ENCODE peak calls at places on chromosome 13, in eight cellular contexts. E is brain microvascular endothelial cell; H is tibial artery; Z is aorta; R is CD8-positive, alpha-beta T cell; I is upper lobe of left lung; S is PC-9; A is psoas muscle. Y is an unnamed sample.

GRCh38 chr13:95155504-95155903 is 145.7 kb downstream of the ABCC4 start:
- DNase-seq in E (no peak), H (no peak), Z (no peak), R (no peak), I (no peak), S (no peak), A (no peak), Y (no peak)

GRCh38 chr13:39244561-39245230 is 206.4 kb downstream of the NHLRC3 start:
- DNase-seq in E (no peak), H (no peak), Z (no peak), R (no peak), I (no peak), S (no peak), A (no peak), Y (no peak)

GRCh38 chr13:44930907-44931676 is 58.2 kb downstream of the NUFIP1 start:
- DNase-seq in E (peak), H (no peak), Z (no peak), R (no peak), I (no peak), S (peak), A (no peak), Y (no peak)

GRCh38 chr13:28885191-28885590 is 65.1 kb downstream of the MTUS2 start:
- DNase-seq in E (no peak), H (no peak), Z (no peak), R (no peak), I (no peak), S (no peak), A (no peak), Y (no peak)

GRCh38 chr13:39499580-39499979 is 103.4 kb downstream of the LHFPL6 start:
- DNase-seq in E (no peak), H (no peak), Z (no peak), R (no peak), I (no peak), S (no peak), A (no peak), Y (no peak)

GRCh38 chr13:64130170-64130569 is 2714.5 kb upstream of the PCDH20 start:
- DNase-seq in E (no peak), H (no peak), Z (peak), R (no peak), I (no peak), S (no peak), A (no peak), Y (no peak)

GRCh38 chr13:32285633-32285965 is 29.6 kb downstream of the ZAR1L start:
- DNase-seq in E (peak), H (no peak), Z (no peak), R (no peak), I (no peak), S (no peak), A (no peak), Y (no peak)

GRCh38 chr13:30847697-30848307 is 58.3 kb upstream of the MEDAG start:
- DNase-seq in E (peak), H (peak), Z (no peak), R (no peak), I (no peak), S (no peak), A (no peak), Y (no peak)

GRCh38 chr13:66585669-66586203 is 644.4 kb downstream of the PCDH9 start:
- DNase-seq in E (no peak), H (no peak), Z (no peak), R (no peak), I (no peak), S (no peak), A (no peak), Y (no peak)

GRCh38 chr13:80463673-80464352 is 122.9 kb upstream of the SPRY2 start:
- DNase-seq in E (no peak), H (no peak), Z (no peak), R (no peak), I (no peak), S (peak), A (no peak), Y (no peak)

GRCh38 chr13:93455881-93456280 is 229.3 kb downstream of the GPC6 start:
- DNase-seq in E (no peak), H (no peak), Z (no peak), R (no peak), I (no peak), S (no peak), A (no peak), Y (no peak)

GRCh38 chr13:81872581-81872980 is 1531.7 kb upstream of the SPRY2 start:
- DNase-seq in E (no peak), H (no peak), Z (no peak), R (no peak), I (no peak), S (peak), A (no peak), Y (no peak)

GRCh38 chr13:26061947-26062346 is 10.1 kb upstream of the SHISA2 start:
- DNase-seq in E (peak), H (no peak), Z (no peak), R (no peak), I (no peak), S (no peak), A (no peak), Y (no peak)

GRCh38 chr13:20689291-20689690 is 14.2 kb upstream of the IL17D start:
- DNase-seq in E (no peak), H (no peak), Z (no peak), R (no peak), I (no peak), S (no peak), A (no peak), Y (no peak)

GRCh38 chr13:41416276-41416675 is 41.1 kb upstream of the RGCC start:
- DNase-seq in E (no peak), H (no peak), Z (no peak), R (no peak), I (no peak), S (no peak), A (no peak), Y (no peak)

GRCh38 chr13:98542568-98543379 is 34.1 kb downstream of the STK24 start:
- DNase-seq in E (no peak), H (peak), Z (no peak), R (peak), I (no peak), S (no peak), A (no peak), Y (peak)

GRCh38 chr13:100584901-100585300 is 3.7 kb downstream of the GGACT start:
- DNase-seq in E (no peak), H (no peak), Z (no peak), R (no peak), I (no peak), S (no peak), A (no peak), Y (no peak)

GRCh38 chr13:84641491-84641890 is 759.2 kb upstream of the SLITRK1 start:
- DNase-seq in E (peak), H (no peak), Z (no peak), R (no peak), I (no peak), S (no peak), A (no peak), Y (no peak)

GRCh38 chr13:48165727-48166126 is 67.3 kb upstream of the ITM2B start:
- DNase-seq in E (no peak), H (no peak), Z (no peak), R (no peak), I (no peak), S (no peak), A (no peak), Y (no peak)

GRCh38 chr13:44045179-44045562 is 165.5 kb downstream of the LACC1 start:
- DNase-seq in E (no peak), H (no peak), Z (no peak), R (no peak), I (no peak), S (no peak), A (no peak), Y (no peak)

GRCh38 chr13:57250472-57250871 is 83.5 kb downstream of the PRR20E start:
- DNase-seq in E (no peak), H (no peak), Z (no peak), R (no peak), I (no peak), S (no peak), A (no peak), Y (no peak)

GRCh38 chr13:35874704-35875103 is 256.5 kb downstream of the DCLK1 start:
- DNase-seq in E (no peak), H (no peak), Z (no peak), R (no peak), I (no peak), S (no peak), A (peak), Y (no peak)
- H3K27ac ChIP-seq in E (no peak), H (no peak), Z (no peak), R (no peak), I (no peak), S (no peak), A (no peak), Y (no peak)

DNA sequence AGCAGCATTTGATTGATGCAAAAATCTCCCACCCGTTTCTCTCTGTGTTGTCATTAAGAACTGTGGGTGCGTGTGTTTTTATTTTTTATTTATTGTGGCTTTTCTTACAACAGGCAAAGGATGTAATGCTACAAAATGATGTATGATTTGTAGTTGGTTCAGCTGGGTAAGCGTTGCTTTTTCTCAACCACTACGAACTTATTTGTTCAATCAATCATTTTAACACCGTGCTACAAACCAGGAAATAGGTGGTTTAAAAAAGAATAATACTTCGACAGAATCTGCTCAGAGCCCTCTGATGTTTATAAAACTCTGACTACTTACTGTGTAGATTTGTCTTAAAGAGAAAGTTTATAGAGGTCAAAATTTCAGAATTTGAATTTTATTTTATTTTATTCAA is 41.4 kb upstream of the RFC3 start:
- DNase-seq in E (no peak), H (no peak), Z (no peak), R (no peak), I (no peak), S (no peak), A (no peak), Y (no peak)
- H3K27ac ChIP-seq in E (no peak), H (no peak), Z (no peak), R (no peak), I (no peak), S (no peak), A (no peak), Y (no peak)

GRCh38 chr13:50911937-50912624 is 2.5 kb downstream of the RNASEH2B start:
- DNase-seq in E (peak), H (peak), Z (peak), R (peak), I (no peak), S (peak), A (peak), Y (peak)

GRCh38 chr13:50912851-50913250 is 3.3 kb downstream of the RNASEH2B start:
- DNase-seq in E (no peak), H (no peak), Z (no peak), R (no peak), I (no peak), S (no peak), A (no peak), Y (no peak)

GRCh38 chr13:50909605-50910482 is at the start of gene RNASEH2B:
- DNase-seq in E (peak), H (peak), Z (peak), R (peak), I (peak), S (peak), A (peak), Y (peak)

GRCh38 chr13:50910483-50910805 is 853 bp downstream of the RNASEH2B start:
- DNase-seq in E (no peak), H (peak), Z (no peak), R (no peak), I (no peak), S (peak), A (no peak), Y (no peak)

GRCh38 chr13:50911051-50911690 is 1.6 kb downstream of the RNASEH2B start:
- DNase-seq in E (no peak), H (no peak), Z (no peak), R (no peak), I (no peak), S (no peak), A (no peak), Y (no peak)
- H3K27ac ChIP-seq in E (no peak), H (peak), Z (peak), R (peak), I (peak), S (peak), A (peak), Y (peak)

GRCh38 chr13:24274452-24274971 is 34.9 kb upstream of the C1QTNF9 start:
- DNase-seq in E (no peak), H (no peak), Z (no peak), R (peak), I (no peak), S (no peak), A (no peak), Y (peak)

GRCh38 chr13:24276310-24276709 is 33.1 kb upstream of the C1QTNF9 start:
- DNase-seq in E (no peak), H (no peak), Z (no peak), R (no peak), I (no peak), S (no peak), A (no peak), Y (no peak)

GRCh38 chr13:24272452-24273161 is 36.8 kb upstream of the C1QTNF9 start:
- DNase-seq in E (no peak), H (no peak), Z (no peak), R (no peak), I (no peak), S (no peak), A (peak), Y (peak)

GRCh38 chr13:24273926-24274325 is 35.5 kb upstream of the C1QTNF9 start:
- DNase-seq in E (no peak), H (no peak), Z (no peak), R (no peak), I (no peak), S (no peak), A (no peak), Y (no peak)

GRCh38 chr13:24275041-24275440 is 34.3 kb upstream of the C1QTNF9 start:
- DNase-seq in E (no peak), H (no peak), Z (no peak), R (no peak), I (no peak), S (no peak), A (no peak), Y (no peak)
- H3K27ac ChIP-seq in E (no peak), H (no peak), Z (no peak), R (peak), I (peak), S (no peak), A (no peak), Y (no peak)

GRCh38 chr13:23378009-23378632 is 55.4 kb downstream of the SACS start:
- DNase-seq in E (peak), H (peak), Z (no peak), R (peak), I (no peak), S (no peak), A (no peak), Y (no peak)
- H3K27ac ChIP-seq in E (peak), H (peak), Z (no peak), R (no peak), I (no peak), S (no peak), A (peak), Y (no peak)

DNA sequence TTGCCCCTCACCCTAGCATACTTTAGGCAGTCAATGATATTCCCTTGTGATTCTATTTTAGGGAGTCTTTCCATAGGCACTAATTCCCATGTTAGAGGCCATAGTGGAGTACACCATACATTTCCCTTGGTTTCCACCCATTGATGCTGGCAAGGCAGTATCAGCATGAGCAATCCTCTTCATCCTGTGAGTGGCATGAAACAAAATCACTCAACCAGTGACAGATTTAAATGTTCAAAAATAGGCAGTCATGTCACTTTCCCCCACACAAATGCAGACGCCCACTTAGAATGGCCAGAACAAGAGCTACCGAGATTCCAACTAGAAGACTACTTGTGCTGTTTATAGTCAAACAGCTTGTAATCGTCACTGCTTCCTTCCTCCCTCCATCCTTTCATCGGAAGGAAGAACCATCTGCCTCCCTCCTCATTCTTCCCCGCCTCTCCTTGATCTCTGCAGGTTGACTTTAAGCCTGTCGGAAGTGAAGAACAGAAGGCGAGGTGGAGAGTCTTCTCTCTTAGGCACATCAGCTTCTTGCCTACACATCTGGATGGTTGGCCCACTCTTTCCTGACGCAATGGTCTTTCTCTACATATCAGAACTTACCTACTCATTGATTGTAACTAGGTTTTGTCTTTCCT is 22.5 kb downstream of the RASL11A start:
- DNase-seq in E (no peak), H (no peak), Z (no peak), R (no peak), I (no peak), S (no peak), A (no peak), Y (no peak)
- H3K27ac ChIP-seq in E (no peak), H (no peak), Z (no peak), R (peak), I (no peak), S (no peak), A (no peak), Y (no peak)

DNA sequence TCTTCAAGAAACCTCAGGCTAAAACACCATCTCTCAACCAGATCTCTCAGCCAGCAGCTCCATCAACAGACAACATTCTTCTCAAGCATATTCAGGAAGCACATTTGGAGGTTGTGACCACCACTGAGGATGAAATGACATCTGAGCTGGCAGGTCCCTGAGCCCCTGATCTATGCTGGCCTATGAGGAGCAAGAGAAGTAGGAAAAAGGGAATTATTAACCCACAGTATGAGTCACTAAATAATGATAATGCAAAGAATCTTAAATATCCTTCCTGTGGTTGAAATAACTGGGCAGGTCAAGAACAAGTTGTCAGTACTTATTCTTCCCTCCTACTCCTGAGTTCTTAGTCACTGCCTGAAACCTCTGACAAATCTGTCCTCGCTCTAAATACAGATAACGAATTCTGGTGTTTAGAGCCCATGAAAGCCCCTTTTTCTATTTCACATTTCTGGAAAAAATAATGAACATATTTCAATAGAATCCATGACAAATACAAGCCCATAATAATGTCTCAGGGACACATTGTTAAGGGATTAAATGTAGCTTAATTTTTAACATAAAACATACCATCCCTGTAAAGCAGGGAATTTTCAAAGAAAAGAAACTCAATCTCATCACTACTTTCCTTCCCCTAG is 225.8 kb upstream of the IRS2 start:
- DNase-seq in E (peak), H (no peak), Z (no peak), R (no peak), I (no peak), S (peak), A (no peak), Y (no peak)
- H3K27ac ChIP-seq in E (peak), H (no peak), Z (no peak), R (no peak), I (no peak), S (peak), A (no peak), Y (no peak)

GRCh38 chr13:113453962-113454361 is 674 bp upstream of the ADPRHL1 start:
- DNase-seq in E (no peak), H (no peak), Z (no peak), R (no peak), I (no peak), S (no peak), A (no peak), Y (no peak)
- H3K27ac ChIP-seq in E (no peak), H (no peak), Z (no peak), R (no peak), I (no peak), S (no peak), A (peak), Y (no peak)

Y was measured in upper lobe of right lung.